ENCODE peak calls at places on chromosome 19, in nine cellular contexts. O, Z, F, C, T, Y, D, X and N are unnamed samples. For H3K27me3, the result is how much of the 10 kb centered on the place peaks cover.

GRCh38 chr19:51460164-51460992 is 2.1 kb upstream of the SIGLEC8 start:
- DNase-seq in O (no peak), C (no peak), T (no peak), D (no peak), Y (peak), Z (peak), X (no peak), F (no peak), N (no peak)

GRCh38 chr19:16389848-16390247 is 65.2 kb downstream of the KLF2 start:
- DNase-seq in F (no peak), T (no peak), Y (no peak), D (no peak), O (no peak), C (no peak), X (no peak), Z (no peak), N (no peak)

GRCh38 chr19:16714702-16715294 is 4.8 kb upstream of the NWD1 start:
- DNase-seq in O (peak), Y (peak), C (no peak), Z (peak), T (peak), F (no peak), D (peak), X (no peak), N (peak)

GRCh38 chr19:46080561-46080960 is 39.8 kb upstream of the IGFL4 start:
- DNase-seq in D (no peak), C (peak), O (no peak), Y (peak), X (peak), T (peak), F (peak), Z (no peak), N (no peak)

GRCh38 chr19:3374369-3375112 is 8.2 kb downstream of the NFIC start:
- DNase-seq in C (no peak), Y (no peak), T (no peak), D (peak), X (no peak), Z (peak), F (peak), O (peak), N (peak)

GRCh38 chr19:15412832-15413231 is 6.0 kb downstream of the AKAP8L start:
- DNase-seq in O (no peak), C (no peak), Z (no peak), T (no peak), Y (no peak), X (no peak), F (no peak), D (no peak), N (no peak)

GRCh38 chr19:46755077-46755852 is 9.0 kb upstream of the STRN4 start:
- DNase-seq in D (no peak), Z (no peak), O (peak), X (peak), Y (peak), C (no peak), F (peak), T (no peak), N (no peak)

GRCh38 chr19:674282-675151 is 1.7 kb upstream of the FSTL3 start:
- DNase-seq in Z (no peak), F (peak), D (no peak), X (no peak), C (no peak), T (no peak), Y (no peak), O (no peak), N (peak)

GRCh38 chr19:2507109-2507508 is 31.2 kb downstream of the GADD45B start:
- DNase-seq in C (no peak), F (no peak), X (no peak), Z (peak), T (peak), Y (peak), O (no peak), D (no peak), N (no peak)

GRCh38 chr19:4357921-4358326 is 14.6 kb downstream of the MPND start:
- DNase-seq in X (no peak), C (no peak), F (no peak), Z (no peak), T (no peak), D (no peak), O (no peak), Y (no peak), N (no peak)

GRCh38 chr19:6730153-6730804 is 7.1 kb downstream of the GPR108 start:
- DNase-seq in Z (peak), O (no peak), X (no peak), C (no peak), D (no peak), Y (no peak), F (peak), T (no peak), N (peak)

GRCh38 chr19:7552781-7553180 is 17.3 kb downstream of the PNPLA6 start:
- DNase-seq in T (no peak), Z (no peak), X (no peak), C (no peak), Y (no peak), F (no peak), D (no peak), O (no peak), N (no peak)

GRCh38 chr19:41219924-41220567 is 1.0 kb downstream of the AXL start:
- DNase-seq in D (peak), F (peak), Z (peak), C (no peak), T (peak), O (peak), Y (peak), X (no peak), N (peak)

GRCh38 chr19:35509018-35509652 is 4.3 kb downstream of the DMKN start:
- DNase-seq in O (no peak), Y (no peak), C (peak), X (no peak), F (no peak), D (no peak), T (no peak), Z (peak), N (peak)

GRCh38 chr19:41701401-41702075 is 6.9 kb upstream of the CEACAM5 start:
- DNase-seq in C (no peak), D (no peak), F (no peak), X (no peak), T (no peak), O (no peak), Y (no peak), Z (peak), N (no peak)

GRCh38 chr19:29422047-29422446 is 103.7 kb upstream of the VSTM2B start:
- DNase-seq in F (no peak), O (no peak), Z (no peak), T (no peak), C (no peak), D (no peak), Y (no peak), X (no peak), N (no peak)
- TF ChIP-seq CTCF in F (no peak), O (no peak), Z (no peak), T (no peak), C (no peak), D (no peak), Y (no peak), X (no peak), N (no peak)

GRCh38 chr19:54312436-54313362 is at the start of gene LILRA5:
- DNase-seq in C (no peak), F (no peak), T (no peak), X (no peak), Z (no peak), D (no peak), Y (no peak), O (peak), N (no peak)
- H3K27me3 ChIP-seq in C (under half), F (under half), T (under half), X (under half), Z (under half), D (under half), Y (under half), O (under half), N (under half)

GRCh38 chr19:57747472-57747807 is 825 bp downstream of the ZNF776 start:
- DNase-seq in Y (no peak), T (no peak), Z (peak), X (no peak), C (no peak), F (no peak), D (no peak), O (no peak), N (no peak)

GRCh38 chr19:57746580-57747471 is at the start of gene ZNF776:
- DNase-seq in Y (peak), C (peak), X (peak), F (peak), Z (peak), T (peak), O (peak), D (peak), N (peak)

DNA sequence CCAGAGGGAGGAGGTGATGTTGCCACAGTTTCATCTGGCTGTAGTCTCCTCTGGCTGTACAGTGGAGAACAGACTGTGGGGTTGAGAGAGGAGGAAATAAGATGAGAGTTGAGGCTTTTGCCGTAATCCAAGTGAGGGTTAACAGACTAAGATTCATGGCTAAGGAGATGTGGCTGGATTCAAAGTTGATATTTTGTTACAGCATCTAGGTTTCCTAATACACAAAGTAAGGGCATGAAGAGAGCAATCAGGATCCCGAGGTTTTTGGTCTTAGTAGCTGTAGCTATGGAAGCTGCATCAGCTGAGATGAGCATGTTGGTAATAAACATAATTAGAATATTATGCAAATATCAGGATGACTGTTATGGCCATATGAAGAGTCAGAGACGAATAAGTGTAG is 1.4 kb downstream of the ZNF776 start:
- DNase-seq in D (no peak), F (no peak), O (no peak), Z (no peak), T (no peak), Y (no peak), X (no peak), C (no peak), N (no peak)
- TF ChIP-seq CTCF in D (no peak), F (no peak), O (no peak), Z (no peak), T (no peak), Y (no peak), X (no peak), C (no peak), N (no peak)

GRCh38 chr19:33064778-33065550 is at the start of gene RHPN2:
- DNase-seq in C (no peak), D (peak), Z (peak), Y (peak), F (peak), X (no peak), O (no peak), T (no peak), N (peak)

GRCh38 chr19:33060586-33060985 is 4.1 kb downstream of the RHPN2 start:
- DNase-seq in X (no peak), T (no peak), F (no peak), D (no peak), C (no peak), Y (no peak), O (no peak), Z (no peak), N (no peak)

GRCh38 chr19:33064117-33064777 is 441 bp downstream of the RHPN2 start:
- DNase-seq in X (no peak), T (no peak), C (no peak), Z (peak), D (peak), Y (no peak), O (no peak), F (no peak), N (no peak)

GRCh38 chr19:33063356-33064116 is 1.2 kb downstream of the RHPN2 start:
- DNase-seq in Z (no peak), Y (peak), O (no peak), X (no peak), C (no peak), D (no peak), F (peak), T (no peak), N (peak)

GRCh38 chr19:33062902-33063301 is 1.8 kb downstream of the RHPN2 start:
- DNase-seq in O (no peak), T (no peak), X (no peak), D (no peak), Z (no peak), C (no peak), F (no peak), Y (no peak), N (no peak)
- H3K27me3 ChIP-seq in O (under half), T (under half), X (under half), D (under half), Z (under half), C (under half), F (under half), Y (under half), N (under half)

GRCh38 chr19:17779281-17779930 is 15.5 kb upstream of the B3GNT3 start:
- DNase-seq in D (peak), Z (peak), Y (peak), X (no peak), F (no peak), O (peak), T (no peak), C (no peak), N (peak)

GRCh38 chr19:17788632-17789031 is 6.3 kb upstream of the B3GNT3 start:
- DNase-seq in F (no peak), Y (no peak), C (no peak), T (no peak), D (no peak), Z (no peak), X (no peak), O (no peak), N (no peak)

GRCh38 chr19:17780781-17781180 is 14.2 kb upstream of the B3GNT3 start:
- DNase-seq in C (no peak), O (no peak), F (no peak), T (no peak), X (no peak), Y (no peak), D (no peak), Z (no peak), N (no peak)

GRCh38 chr19:17787274-17787913 is 7.5 kb upstream of the B3GNT3 start:
- DNase-seq in T (no peak), F (no peak), X (no peak), O (no peak), D (no peak), C (no peak), Z (no peak), Y (no peak), N (no peak)

DNA sequence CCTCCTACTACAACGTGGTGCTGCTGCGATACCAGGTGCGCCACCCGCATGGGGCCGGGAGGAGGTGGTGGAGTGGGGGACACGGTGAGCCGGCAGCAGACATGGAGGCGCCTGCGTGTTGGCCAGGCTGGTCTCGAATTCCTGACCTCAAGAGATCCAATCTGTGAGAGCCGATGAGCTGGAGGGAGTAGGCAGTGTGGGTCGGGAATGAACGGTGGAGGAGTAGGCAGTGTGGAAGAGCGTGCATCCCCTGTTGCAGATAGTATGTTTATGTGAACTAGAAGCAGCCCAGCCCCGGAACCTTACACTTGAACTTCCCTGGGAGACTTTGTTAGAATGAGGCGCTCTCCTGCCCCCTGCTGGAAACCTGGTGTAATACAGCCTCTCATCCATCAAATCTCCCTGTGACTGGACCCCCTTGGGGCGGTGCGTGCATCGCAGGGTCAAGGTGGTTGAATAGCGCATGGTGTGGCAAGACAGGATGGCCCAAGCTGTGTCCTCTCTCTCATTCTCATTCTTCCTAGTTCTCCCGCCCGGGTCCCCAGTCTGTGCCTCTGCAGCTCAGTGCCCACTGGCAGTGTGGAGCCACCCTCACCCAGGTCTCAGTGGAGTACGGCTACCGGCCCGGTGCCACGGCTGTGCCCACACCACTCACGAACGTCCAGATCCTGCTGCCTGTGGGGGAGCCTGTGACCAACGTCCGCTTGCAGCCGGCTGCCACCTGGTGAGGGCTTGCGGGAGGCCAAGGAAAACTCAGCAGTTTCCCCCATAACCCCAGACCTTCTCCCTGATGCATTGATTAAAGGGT is 10.5 kb upstream of the B3GNT3 start:
- DNase-seq in C (no peak), X (no peak), Z (peak), O (peak), T (peak), F (peak), Y (peak), D (peak), N (peak)
- TF ChIP-seq CTCF in C (peak), X (peak), Z (peak), O (peak), T (peak), F (peak), Y (peak), D (peak), N (peak)

GRCh38 chr19:18023596-18024212 is 15.7 kb downstream of the ARRDC2 start:
- DNase-seq in C (no peak), Z (no peak), Y (no peak), T (peak), X (no peak), D (peak), O (peak), F (peak), N (no peak)

GRCh38 chr19:18017275-18018083 is 9.5 kb downstream of the ARRDC2 start:
- DNase-seq in Z (no peak), X (no peak), D (peak), F (no peak), C (no peak), Y (no peak), T (no peak), O (peak), N (no peak)

GRCh38 chr19:18021121-18021755 is 13.3 kb downstream of the ARRDC2 start:
- DNase-seq in O (peak), Z (peak), D (peak), C (no peak), F (peak), X (no peak), T (peak), Y (peak), N (peak)

DNA sequence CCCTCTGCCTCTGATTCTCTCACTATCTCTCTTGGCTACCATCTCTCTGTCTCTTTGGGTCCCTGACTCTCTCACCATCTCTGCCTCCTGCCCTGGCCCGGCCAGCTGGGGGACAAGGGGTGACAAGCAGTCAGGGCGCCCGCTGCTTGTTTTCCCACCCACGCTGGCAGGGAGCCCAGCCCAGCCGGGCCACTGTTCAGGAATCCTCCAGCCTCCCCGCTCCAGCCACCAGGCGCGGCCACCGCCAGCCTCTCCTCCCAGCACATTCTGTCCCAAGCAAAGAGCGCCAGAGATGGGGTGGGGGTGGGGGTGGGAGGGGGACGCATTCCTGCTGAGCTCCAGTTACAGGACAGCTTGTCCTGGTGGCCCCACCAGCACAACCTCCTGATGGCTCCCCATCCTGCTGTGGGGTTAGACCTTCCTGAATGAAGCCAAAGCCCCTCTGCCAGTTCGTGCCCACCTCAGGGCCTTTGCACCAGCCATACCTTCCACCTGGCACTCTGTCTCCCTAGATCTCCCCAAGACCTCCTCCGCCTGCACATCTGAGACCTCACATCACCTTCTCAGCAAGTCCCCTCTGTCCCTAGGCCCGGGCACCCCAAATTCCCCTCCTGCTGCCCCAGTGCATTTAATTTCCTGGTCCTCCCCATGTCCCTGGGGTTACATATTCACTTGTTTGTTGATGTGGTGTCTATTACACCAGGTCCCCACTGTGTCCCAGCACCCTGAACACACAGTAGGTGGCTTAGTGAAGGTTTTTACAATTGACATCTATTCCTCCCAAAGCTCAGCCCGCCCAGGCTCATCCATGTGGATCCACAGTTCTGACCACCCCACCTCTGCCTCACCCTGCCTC is 12.5 kb downstream of the ARRDC2 start:
- DNase-seq in C (no peak), O (peak), D (peak), T (peak), X (no peak), F (peak), Y (peak), Z (no peak), N (peak)
- H3K27me3 ChIP-seq in C (under half), O (under half), D (under half), T (under half), X (under half), F (under half), Y (under half), Z (under half), N (under half)

DNA sequence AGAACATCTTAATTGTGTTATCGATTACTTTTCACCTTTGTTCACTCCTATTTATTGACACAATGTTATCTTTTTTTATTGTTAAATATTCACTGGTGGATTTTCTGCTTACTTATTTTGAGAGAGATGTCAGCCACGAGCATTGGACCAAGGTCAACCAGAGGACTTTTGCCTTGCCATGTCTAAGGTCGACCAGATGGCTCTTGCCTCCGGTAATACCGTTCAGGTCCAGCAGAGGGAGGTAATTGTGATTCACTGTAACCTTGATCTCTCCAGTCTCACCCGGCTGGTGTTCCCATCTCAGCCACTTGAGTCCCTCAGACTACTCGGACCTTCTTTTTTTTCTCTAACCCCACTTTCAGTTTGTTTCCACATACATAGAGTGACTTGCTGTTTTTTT is 1438.1 kb downstream of the UQCRFS1 start:
- DNase-seq in F (no peak), T (no peak), Z (peak), O (no peak), Y (no peak), C (no peak), D (no peak), X (no peak), N (no peak)
- TF ChIP-seq CTCF in F (no peak), T (peak), Z (peak), O (no peak), Y (peak), C (peak), D (no peak), X (peak), N (no peak)